ENCODE peak calls at places on chromosome 10, in six cellular contexts. F is sigmoid colon; L is GM23248; I is CD8-positive, alpha-beta T cell; B is left lung; K is tibial nerve. V is an unnamed sample.

GRCh38 chr10:129342385-129342784 is 124.7 kb upstream of the MGMT start:
- DNase-seq in F (no peak), L (no peak), I (no peak), B (no peak), K (no peak), V (no peak)

GRCh38 chr10:53487019-53487983 is 714.7 kb upstream of the MBL2 start:
- DNase-seq in F (peak), L (no peak), I (no peak), B (no peak), K (no peak), V (no peak)

GRCh38 chr10:103666109-103666508 is 172.6 kb downstream of the NEURL1 start:
- DNase-seq in F (no peak), L (peak), I (no peak), B (no peak), K (no peak), V (no peak)

GRCh38 chr10:131901181-131901829 is 497 bp downstream of the PPP2R2D start:
- DNase-seq in F (peak), L (peak), I (peak), B (peak), K (no peak), V (no peak)

GRCh38 chr10:60137292-60137992 is 231.1 kb upstream of the CCDC6 start:
- DNase-seq in F (no peak), L (no peak), I (no peak), B (no peak), K (no peak), V (no peak)

GRCh38 chr10:76892766-76893479 is 744.7 kb downstream of the KCNMA1 start:
- DNase-seq in F (no peak), L (no peak), I (no peak), B (no peak), K (no peak), V (no peak)

GRCh38 chr10:16975188-16975587 is 154.4 kb downstream of the CUBN start:
- DNase-seq in F (no peak), L (no peak), I (no peak), B (no peak), K (no peak), V (no peak)

GRCh38 chr10:1308415-1308814 is 252.2 kb downstream of the WDR37 start:
- DNase-seq in F (no peak), L (no peak), I (no peak), B (no peak), K (no peak), V (no peak)

GRCh38 chr10:84727398-84727797 is 399.0 kb downstream of the CCSER2 start:
- DNase-seq in F (no peak), L (no peak), I (no peak), B (no peak), K (no peak), V (no peak)

GRCh38 chr10:58637372-58637771 is 124.7 kb downstream of the BICC1 start:
- DNase-seq in F (no peak), L (peak), I (no peak), B (no peak), K (no peak), V (no peak)

DNA sequence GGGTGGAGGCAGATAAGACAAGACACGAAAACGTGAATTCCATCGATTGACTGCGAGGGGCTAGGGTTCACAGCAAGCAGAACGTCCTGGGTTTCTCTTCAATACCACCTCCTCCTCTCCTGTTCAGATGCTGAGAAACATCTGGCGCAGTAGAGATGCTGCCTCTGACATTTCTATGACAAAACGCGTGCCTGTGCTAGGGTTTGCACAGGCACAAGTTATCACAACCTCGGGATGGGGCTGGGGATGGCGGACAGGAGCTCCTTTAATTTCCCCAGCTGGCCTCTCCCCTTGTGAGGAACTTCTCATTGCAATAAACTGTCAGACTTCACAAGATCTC is 99.8 kb upstream of the SVIL start:
- DNase-seq in F (no peak), L (no peak), I (no peak), B (no peak), K (no peak), V (no peak)
- H3K27ac ChIP-seq in F (peak), L (no peak), I (peak), B (peak), K (peak), V (no peak)

DNA sequence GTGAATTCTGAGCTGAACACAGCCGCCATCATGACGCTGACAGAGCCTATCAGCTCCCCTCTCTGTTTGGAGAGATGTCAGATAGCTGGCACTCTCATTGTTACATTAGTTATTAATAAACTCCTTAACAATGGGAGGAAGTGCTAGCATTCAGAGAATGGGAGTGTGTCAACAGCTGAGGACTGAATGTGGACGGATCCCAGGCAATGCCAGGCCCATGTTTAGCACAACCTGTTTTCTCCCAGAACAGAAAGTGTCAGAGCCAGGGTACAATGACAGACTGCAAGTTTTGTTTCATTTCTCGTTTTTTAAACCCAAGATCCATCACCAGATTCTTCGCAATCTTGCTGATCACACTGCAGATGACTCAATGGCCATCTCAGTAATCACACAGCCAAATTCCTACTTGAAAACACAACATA is 99.6 kb downstream of the PRPF18 start:
- DNase-seq in F (no peak), L (no peak), I (no peak), B (no peak), K (no peak), V (no peak)
- H3K27ac ChIP-seq in F (peak), L (no peak), I (no peak), B (no peak), K (no peak), V (no peak)

GRCh38 chr10:62050627-62050924 is 149.1 kb downstream of the ARID5B start:
- DNase-seq in F (no peak), L (no peak), I (no peak), B (no peak), K (no peak), V (no peak)
- H3K27ac ChIP-seq in F (peak), L (peak), I (peak), B (peak), K (peak), V (peak)

DNA sequence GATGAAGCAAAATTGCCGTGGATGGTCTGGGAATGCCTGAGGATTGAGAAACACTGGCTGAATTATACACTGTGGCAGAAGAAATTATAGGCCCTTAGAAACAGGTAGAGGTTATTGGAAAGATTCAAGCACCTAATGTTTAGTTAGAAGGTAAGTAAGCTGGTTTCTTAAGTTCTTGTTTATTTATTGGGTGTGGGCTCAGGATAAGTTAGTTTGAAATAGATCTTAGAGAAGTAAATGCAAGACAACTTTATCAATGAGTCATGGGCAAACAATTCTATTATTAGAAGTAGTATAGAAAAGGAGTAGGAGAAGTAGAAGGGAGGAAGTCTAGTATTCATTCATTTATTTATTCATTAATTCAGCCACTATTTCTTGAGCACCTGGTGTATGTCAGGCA is 96.5 kb downstream of the KAT6B start:
- DNase-seq in F (no peak), L (peak), I (no peak), B (no peak), K (no peak), V (no peak)
- H3K27ac ChIP-seq in F (peak), L (no peak), I (no peak), B (peak), K (no peak), V (no peak)

GRCh38 chr10:115937756-115938032 is 335.3 kb downstream of the GFRA1 start:
- DNase-seq in F (no peak), L (peak), I (no peak), B (no peak), K (no peak), V (no peak)
- H3K27ac ChIP-seq in F (no peak), L (peak), I (no peak), B (no peak), K (no peak), V (no peak)

GRCh38 chr10:97497572-97498075 is 598 bp downstream of the MMS19 start:
- DNase-seq in F (peak), L (peak), I (peak), B (peak), K (peak), V (peak)
- H3K27ac ChIP-seq in F (peak), L (peak), I (peak), B (peak), K (peak), V (peak)

GRCh38 chr10:79087721-79088120 is 19.0 kb downstream of the ZMIZ1 start:
- DNase-seq in F (no peak), L (no peak), I (no peak), B (no peak), K (no peak), V (no peak)

GRCh38 chr10:79088613-79089355 is 20.0 kb downstream of the ZMIZ1 start:
- DNase-seq in F (no peak), L (no peak), I (no peak), B (no peak), K (no peak), V (no peak)

GRCh38 chr10:79089579-79090110 is 20.9 kb downstream of the ZMIZ1 start:
- DNase-seq in F (no peak), L (no peak), I (no peak), B (no peak), K (no peak), V (no peak)

GRCh38 chr10:79086822-79087221 is 18.1 kb downstream of the ZMIZ1 start:
- DNase-seq in F (no peak), L (no peak), I (no peak), B (no peak), K (no peak), V (no peak)

DNA sequence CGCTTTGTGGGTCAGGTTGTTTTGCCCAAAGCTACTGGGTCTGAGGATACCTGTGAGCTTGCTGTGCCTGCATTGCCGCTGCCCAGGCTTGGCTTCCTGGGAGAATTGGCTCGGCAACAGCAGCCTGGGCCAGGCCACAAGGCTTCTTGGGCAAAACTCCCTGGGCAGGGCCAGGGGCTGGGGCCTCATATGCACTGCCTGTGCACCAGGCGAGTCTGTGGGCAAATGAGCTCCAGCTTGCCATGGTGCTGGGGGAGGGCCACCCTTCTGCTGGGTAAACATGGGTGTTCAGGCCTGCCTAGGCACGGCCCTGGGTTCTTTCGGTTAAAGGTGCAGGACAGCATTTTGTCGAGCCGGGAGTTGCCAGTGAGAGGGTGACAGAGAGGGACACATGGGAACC is 19.4 kb downstream of the ZMIZ1 start:
- DNase-seq in F (no peak), L (no peak), I (no peak), B (peak), K (no peak), V (peak)
- H3K27ac ChIP-seq in F (peak), L (no peak), I (no peak), B (no peak), K (no peak), V (peak)

V was measured in substantia nigra.